ENCODE peak calls at places on chromosomes 7 and 10, in four cellular contexts. J is H1, T is HCT116, C is K562. B is an unnamed sample.

GRCh38 chr10:132208489-132209050 is 21.8 kb downstream of the DPYSL4 start:
- DNase-seq in J (no peak), T (no peak), C (no peak), B (no peak)

GRCh38 chr7:30433082-30433481 is 45.5 kb downstream of the NOD1 start:
- DNase-seq in J (no peak), T (no peak), C (no peak), B (no peak)

GRCh38 chr10:130215918-130216205 is 79.7 kb downstream of the GLRX3 start:
- DNase-seq in J (no peak), T (no peak), C (no peak), B (no peak)

GRCh38 chr10:46523881-46524470 is 32.5 kb downstream of the GPRIN2 start:
- DNase-seq in J (no peak), T (peak), C (no peak), B (no peak)

GRCh38 chr10:50501899-50502556 is 121.7 kb downstream of the SGMS1 start:
- DNase-seq in J (no peak), T (no peak), C (no peak), B (peak)

GRCh38 chr7:36670585-36671431 is 53.5 kb downstream of the AOAH start:
- DNase-seq in J (peak), T (peak), C (peak), B (peak)

GRCh38 chr10:29559996-29560395 is 74.8 kb downstream of the SVIL start:
- DNase-seq in J (no peak), T (no peak), C (no peak), B (no peak)

GRCh38 chr7:30068117-30068516 is 39.9 kb downstream of the PLEKHA8 start:
- DNase-seq in J (no peak), T (no peak), C (no peak), B (no peak)

GRCh38 chr7:18257711-18258110 is 230.1 kb upstream of the PRPS1L1 start:
- DNase-seq in J (no peak), T (no peak), C (no peak), B (no peak)

GRCh38 chr10:105538933-105539332 is 897.8 kb downstream of the SORCS3 start:
- DNase-seq in J (peak), T (no peak), C (no peak), B (no peak)

GRCh38 chr10:78248651-78249464 is 215.2 kb downstream of the RPS24 start:
- DNase-seq in J (no peak), T (no peak), C (no peak), B (no peak)
- H3K4me2 ChIP-seq in J (no peak), T (no peak), C (no peak), B (no peak)

DNA sequence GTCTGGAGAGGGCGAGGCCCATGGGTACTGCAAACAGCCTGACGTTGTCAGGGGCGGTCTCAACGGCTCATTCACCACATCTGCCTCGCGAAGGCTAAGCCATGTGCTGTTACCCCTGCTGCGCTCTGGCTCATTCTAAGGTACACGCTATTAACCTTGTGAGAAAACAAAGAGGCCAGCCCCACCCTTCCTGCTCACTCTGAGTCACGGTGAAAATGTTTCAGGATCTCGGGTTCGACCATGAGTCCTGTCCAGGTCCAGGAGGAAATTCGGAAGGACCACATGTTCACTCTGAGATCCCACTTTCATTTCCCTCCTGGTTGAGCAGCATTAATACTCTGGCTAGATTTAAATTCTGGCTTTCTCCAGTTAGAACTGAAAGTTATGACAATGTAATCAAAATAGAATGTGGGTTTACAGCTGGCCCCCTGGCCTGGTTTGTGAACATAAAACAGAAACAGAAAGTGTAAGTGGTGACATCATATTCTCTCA is 55.2 kb downstream of the EGFR start:
- DNase-seq in J (no peak), T (peak), C (peak), B (peak)
- TF ChIP-seq FOSL1 in J (no peak), T (peak), C (no peak), B (no peak)

GRCh38 chr7:1473864-1474512 is 14.7 kb upstream of the MICALL2 start:
- DNase-seq in J (peak), T (peak), C (peak), B (peak)
- H3K4me2 ChIP-seq in J (no peak), T (peak), C (no peak), B (no peak)

DNA sequence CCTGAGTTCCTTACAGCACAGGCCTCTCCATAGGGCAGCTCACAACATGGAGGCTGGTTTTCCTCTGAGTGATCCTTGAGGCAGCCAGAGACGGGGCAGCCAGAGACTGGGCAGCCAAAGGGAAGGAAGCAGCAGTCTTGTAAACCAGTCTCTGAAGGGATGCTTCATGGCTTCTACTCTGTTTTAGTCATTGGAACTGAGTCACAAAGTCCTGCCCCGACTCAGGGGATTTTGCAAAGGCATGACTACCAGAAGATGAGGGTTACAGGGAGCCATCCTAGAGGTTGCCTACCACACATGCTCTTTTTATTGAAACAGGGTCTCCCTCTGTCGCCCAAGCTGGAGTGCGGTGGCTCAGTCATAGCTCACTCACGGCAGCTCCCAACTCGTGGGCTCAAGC is 44.4 kb upstream of the COMMD3 start:
- DNase-seq in J (no peak), T (no peak), C (no peak), B (no peak)
- TF ChIP-seq FOSL1 in J (no peak), T (no peak), C (no peak), B (no peak)

GRCh38 chr10:92822060-92822634 is 26.2 kb upstream of the EXOC6 start:
- DNase-seq in J (peak), T (no peak), C (peak), B (peak)
- H3K4me2 ChIP-seq in J (no peak), T (peak), C (peak), B (no peak)

GRCh38 chr10:54137396-54137795 is 663.6 kb downstream of the PCDH15 start:
- DNase-seq in J (no peak), T (no peak), C (no peak), B (no peak)

GRCh38 chr10:54130394-54130793 is 670.6 kb downstream of the PCDH15 start:
- DNase-seq in J (no peak), T (no peak), C (no peak), B (no peak)

GRCh38 chr10:54131833-54132232 is 669.2 kb downstream of the PCDH15 start:
- DNase-seq in J (no peak), T (no peak), C (no peak), B (no peak)

DNA sequence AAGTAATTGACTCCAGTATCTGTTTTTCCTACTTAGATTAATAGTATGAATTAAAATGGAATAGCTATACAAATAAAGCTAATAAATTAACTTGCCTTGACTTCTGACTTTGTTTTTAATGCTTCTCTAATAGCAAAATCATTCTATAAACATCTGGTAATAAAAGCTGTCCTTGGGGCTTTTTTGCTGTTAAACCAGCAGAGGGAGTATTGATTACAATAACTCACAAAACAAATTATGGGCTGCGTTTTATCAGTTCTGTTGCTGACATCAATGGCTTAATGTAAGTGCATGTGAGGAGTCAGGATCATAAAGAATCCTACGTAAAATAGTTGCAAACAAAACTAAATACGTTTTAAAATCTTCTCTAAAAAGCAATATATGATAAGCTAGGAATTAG is 667.8 kb downstream of the PCDH15 start:
- DNase-seq in J (no peak), T (no peak), C (no peak), B (no peak)
- TF ChIP-seq FOSL1 in J (no peak), T (no peak), C (no peak), B (no peak)

GRCh38 chr7:142131439-142131838 is 19.9 kb downstream of the MGAM2 start:
- DNase-seq in J (no peak), T (no peak), C (no peak), B (no peak)
- H3K4me2 ChIP-seq in J (no peak), T (no peak), C (no peak), B (no peak)

B was measured in HepG2.